ENCODE peak calls at places on chromosomes 1 and 21, in seven cellular contexts. H, E, R, U, V, P and S are unnamed samples.

GRCh38 chr1:226322986-226323385 is 14.0 kb upstream of the LIN9 start:
- DNase-seq in H (no peak), E (no peak), R (no peak), U (no peak), V (no peak), P (no peak), S (no peak)

GRCh38 chr1:154619181-154619948 is 11.4 kb upstream of the ADAR start:
- DNase-seq in H (no peak), E (no peak), R (no peak), U (no peak), V (no peak), P (no peak), S (no peak)

GRCh38 chr21:15301736-15302135 is 236.9 kb upstream of the NRIP1 start:
- DNase-seq in H (no peak), E (no peak), R (no peak), U (no peak), V (no peak), P (peak; percentile 69), S (no peak)

GRCh38 chr21:34543017-34543416 is 31.0 kb upstream of the KCNE1 start:
- DNase-seq in H (no peak), E (no peak), R (no peak), U (no peak), V (no peak), P (no peak), S (no peak)

GRCh38 chr1:226674892-226675719 is 64.0 kb downstream of the ITPKB start:
- DNase-seq in H (peak; percentile 64), E (no peak), R (no peak), U (peak; percentile 77), V (peak; percentile 71), P (no peak), S (peak; percentile 54)

GRCh38 chr1:9890224-9890731 is 19.8 kb downstream of the CTNNBIP1 start:
- DNase-seq in H (no peak), E (peak; percentile 38), R (no peak), U (no peak), V (peak; percentile 67), P (peak; percentile 86), S (no peak)

GRCh38 chr1:29282924-29283803 is 46.8 kb downstream of the PTPRU start:
- DNase-seq in H (no peak), E (no peak), R (peak; percentile 96), U (no peak), V (no peak), P (peak; percentile 60), S (no peak)

GRCh38 chr1:34425785-34426184 is 249.1 kb downstream of the C1orf94 start:
- DNase-seq in H (no peak), E (no peak), R (no peak), U (no peak), V (no peak), P (no peak), S (no peak)

GRCh38 chr1:180851995-180852887 is 60.5 kb upstream of the KIAA1614 start:
- DNase-seq in H (no peak), E (no peak), R (no peak), U (no peak), V (no peak), P (no peak), S (no peak)

GRCh38 chr1:108049083-108049819 is 84.3 kb upstream of the VAV3 start:
- DNase-seq in H (peak; percentile 68), E (no peak), R (peak; percentile 25), U (peak; percentile 36), V (no peak), P (peak; percentile 18), S (no peak)

GRCh38 chr1:223512016-223512415 is 118.8 kb downstream of the CCDC185 start:
- DNase-seq in H (no peak), E (no peak), R (no peak), U (no peak), V (no peak), P (no peak), S (no peak)

GRCh38 chr1:81775510-81775909 is 25.2 kb upstream of the ADGRL2 start:
- DNase-seq in H (no peak), E (no peak), R (no peak), U (no peak), V (no peak), P (no peak), S (no peak)

GRCh38 chr1:58791106-58791505 is 7.3 kb upstream of the JUN start:
- DNase-seq in H (no peak), E (no peak), R (no peak), U (no peak), V (no peak), P (no peak), S (no peak)

GRCh38 chr1:90706437-90707362 is 10.4 kb downstream of the BARHL2 start:
- DNase-seq in H (no peak), E (peak; percentile 41), R (peak; percentile 68), U (no peak), V (no peak), P (no peak), S (no peak)

GRCh38 chr1:225470691-225471452 is 43.0 kb upstream of the LBR start:
- DNase-seq in H (no peak), E (peak; percentile 9), R (no peak), U (peak; percentile 15), V (peak; percentile 11), P (no peak), S (no peak)

GRCh38 chr1:169546087-169546995 is 39.9 kb downstream of the F5 start:
- DNase-seq in H (no peak), E (peak; percentile 56), R (peak; percentile 51), U (peak; percentile 51), V (peak; percentile 65), P (peak; percentile 89), S (no peak)

DNA sequence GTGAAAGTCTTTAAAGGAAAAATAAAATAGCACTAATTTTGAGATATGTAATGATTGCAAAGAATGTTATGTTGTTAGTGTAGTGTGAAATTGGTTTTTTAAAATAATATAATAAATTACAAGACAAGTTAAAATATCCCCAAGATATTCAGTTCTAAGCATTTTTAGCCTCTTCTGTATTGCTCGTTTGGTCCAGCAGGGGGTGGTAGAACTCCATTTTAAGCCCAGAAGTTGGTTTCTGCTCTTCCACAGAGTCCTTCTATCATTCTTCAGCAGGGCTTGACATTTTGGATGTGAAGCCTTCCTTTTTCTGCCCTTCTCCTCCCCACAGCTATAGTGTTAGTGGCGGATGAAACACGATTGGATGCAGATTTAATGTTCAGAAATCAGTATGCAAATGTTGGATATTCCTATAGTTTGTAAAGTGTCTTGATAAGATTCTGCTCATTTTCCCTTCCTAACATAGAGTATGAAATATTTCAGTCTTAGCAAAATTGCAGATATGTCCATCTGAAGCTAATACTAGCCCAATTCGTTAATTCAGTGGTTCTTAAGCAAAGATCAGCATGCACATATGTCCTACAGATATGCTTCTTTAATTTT is 1.5 kb downstream of the NCAM2 start:
- DNase-seq in H (no peak), E (peak; percentile 54), R (peak; percentile 56), U (no peak), V (no peak), P (peak; percentile 71), S (no peak)
- TF ChIP-seq CTCF in H (peak; percentile 68), E (peak; percentile 58), R (peak; percentile 89), U (peak; percentile 43), V (peak; percentile 54), P (peak; percentile 90), S (no peak)

GRCh38 chr21:44802396-44803153 is 955 bp upstream of the UBE2G2 start:
- DNase-seq in H (no peak), E (no peak), R (peak; percentile 27), U (no peak), V (no peak), P (no peak), S (no peak)
- TF ChIP-seq CTCF in H (no peak), E (no peak), R (no peak), U (no peak), V (no peak), P (no peak), S (no peak)

GRCh38 chr1:31765041-31765467 is 914 bp upstream of the ADGRB2 start:
- DNase-seq in H (no peak), E (no peak), R (peak; percentile 59), U (no peak), V (no peak), P (peak; percentile 39), S (no peak)

GRCh38 chr1:31765516-31765915 is 1.4 kb upstream of the ADGRB2 start:
- DNase-seq in H (no peak), E (no peak), R (no peak), U (no peak), V (no peak), P (no peak), S (no peak)

GRCh38 chr1:31762726-31763670 is 1.1 kb downstream of the ADGRB2 start:
- DNase-seq in H (peak; percentile 72), E (peak; percentile 69), R (peak; percentile 89), U (peak; percentile 63), V (peak; percentile 43), P (peak; percentile 31), S (peak; percentile 79)

GRCh38 chr1:31763671-31764306 is 351 bp downstream of the ADGRB2 start:
- DNase-seq in H (no peak), E (no peak), R (peak; percentile 62), U (no peak), V (no peak), P (no peak), S (no peak)

DNA sequence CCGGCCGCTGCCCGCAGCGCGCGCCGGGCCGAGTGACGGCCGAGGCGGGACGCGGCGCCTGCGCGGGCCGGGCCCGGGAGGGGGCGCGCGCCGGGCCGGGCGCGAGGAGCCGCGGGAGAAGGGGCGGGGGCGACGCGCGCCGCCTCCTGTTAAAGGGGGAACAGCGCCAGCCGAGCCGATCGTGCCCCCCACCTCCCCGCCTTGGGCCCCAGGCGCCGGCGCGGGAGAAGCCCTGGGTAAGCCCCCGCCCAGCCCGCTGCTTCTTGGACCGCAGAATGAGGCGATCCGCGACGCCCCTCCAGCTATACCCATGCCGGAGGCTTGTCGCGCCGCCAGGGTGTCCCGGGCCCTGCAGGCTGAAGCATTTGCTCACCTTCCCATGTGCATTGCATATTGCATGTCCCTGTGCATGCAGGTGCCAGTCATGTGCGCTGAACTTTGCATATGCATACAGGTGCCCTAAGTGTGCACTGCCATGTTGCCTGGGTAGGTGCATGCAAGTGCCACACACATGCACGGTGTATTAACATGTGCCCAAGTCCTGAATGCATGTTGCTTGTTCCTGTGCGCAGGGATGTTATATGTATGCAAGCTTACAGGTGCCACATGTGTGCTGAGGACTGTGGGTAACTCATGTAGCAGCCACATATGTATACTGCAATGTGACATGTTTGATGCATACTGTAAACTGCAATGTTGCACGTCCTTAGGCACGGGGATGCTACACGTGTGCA is at the start of gene ADGRB2:
- DNase-seq in H (no peak), E (no peak), R (peak; percentile 65), U (no peak), V (no peak), P (no peak), S (peak; percentile 46)
- TF ChIP-seq CTCF in H (no peak), E (peak; percentile 5), R (no peak), U (no peak), V (peak; percentile 11), P (no peak), S (no peak)

GRCh38 chr1:33341190-33341589 is 20.3 kb upstream of the A3GALT2 start:
- DNase-seq in H (no peak), E (no peak), R (no peak), U (no peak), V (no peak), P (no peak), S (no peak)

GRCh38 chr1:33338495-33339211 is 17.8 kb upstream of the A3GALT2 start:
- DNase-seq in H (peak; percentile 66), E (peak; percentile 66), R (no peak), U (peak; percentile 90), V (peak; percentile 80), P (peak; percentile 97), S (no peak)

GRCh38 chr1:33337994-33338494 is 17.1 kb upstream of the A3GALT2 start:
- DNase-seq in H (no peak), E (no peak), R (no peak), U (no peak), V (peak; percentile 51), P (peak; percentile 74), S (no peak)

GRCh38 chr1:33342041-33342723 is 21.3 kb upstream of the A3GALT2 start:
- DNase-seq in H (no peak), E (peak; percentile 78), R (peak; percentile 43), U (peak; percentile 92), V (peak; percentile 79), P (peak; percentile 98), S (no peak)

GRCh38 chr1:33339413-33339812 is 18.5 kb upstream of the A3GALT2 start:
- DNase-seq in H (no peak), E (no peak), R (no peak), U (peak; percentile 77), V (no peak), P (no peak), S (no peak)
- TF ChIP-seq CTCF in H (no peak), E (no peak), R (no peak), U (no peak), V (no peak), P (peak; percentile 32), S (no peak)